ENCODE peak calls at places on chromosomes 16 and 17, in five cellular contexts. One of them, this sample, is unnamed.

GRCh38 chr17:69030145-69030544 is 30.6 kb downstream of the ABCA9 start:
- DNase-seq in WTC11: no peak
- DNase-seq in GM12878: no peak
- DNase-seq in K562: no peak
- DNase-seq in HepG2: no peak
- DNase-seq in this sample: no peak

GRCh38 chr17:56592487-56593072 is 919 bp upstream of the NOG start:
- DNase-seq in HepG2: peak
- DNase-seq in K562: peak
- DNase-seq in GM12878: no peak
- DNase-seq in WTC11: peak
- DNase-seq in this sample: peak

GRCh38 chr17:3594976-3595375 is 14.2 kb downstream of the TRPV1 start:
- DNase-seq in K562: no peak
- DNase-seq in WTC11: no peak
- DNase-seq in HepG2: no peak
- DNase-seq in GM12878: no peak
- DNase-seq in this sample: no peak

GRCh38 chr16:23424292-23424958 is 28.6 kb downstream of the COG7 start:
- DNase-seq in WTC11: no peak
- DNase-seq in HepG2: no peak
- DNase-seq in K562: no peak
- DNase-seq in GM12878: no peak
- DNase-seq in this sample: no peak

GRCh38 chr16:23608194-23608593 is 12.1 kb upstream of the NDUFAB1 start:
- DNase-seq in K562: no peak
- DNase-seq in WTC11: no peak
- DNase-seq in GM12878: no peak
- DNase-seq in HepG2: no peak
- DNase-seq in this sample: no peak

GRCh38 chr16:87350681-87351319 is 32.8 kb downstream of the FBXO31 start:
- DNase-seq in GM12878: no peak
- DNase-seq in HepG2: no peak
- DNase-seq in K562: no peak
- DNase-seq in WTC11: no peak
- DNase-seq in this sample: no peak

GRCh38 chr16:81623365-81624102 is 155.6 kb upstream of the PLCG2 start:
- DNase-seq in K562: peak
- DNase-seq in HepG2: peak
- DNase-seq in GM12878: peak
- DNase-seq in WTC11: peak
- DNase-seq in this sample: no peak

GRCh38 chr16:88067530-88068411 is 116.5 kb downstream of the BANP start:
- DNase-seq in WTC11: no peak
- DNase-seq in HepG2: no peak
- DNase-seq in K562: no peak
- DNase-seq in GM12878: no peak
- DNase-seq in this sample: no peak

GRCh38 chr16:22694887-22695382 is 119.0 kb upstream of the HS3ST2 start:
- DNase-seq in HepG2: no peak
- DNase-seq in GM12878: no peak
- DNase-seq in K562: no peak
- DNase-seq in WTC11: no peak
- DNase-seq in this sample: no peak

GRCh38 chr16:87295661-87296531 is 21.3 kb downstream of the C16orf95 start:
- DNase-seq in GM12878: no peak
- DNase-seq in WTC11: no peak
- DNase-seq in K562: no peak
- DNase-seq in HepG2: no peak
- DNase-seq in this sample: no peak

GRCh38 chr16:84413605-84414004 is 45.3 kb downstream of the ATP2C2 start:
- DNase-seq in HepG2: no peak
- DNase-seq in K562: no peak
- DNase-seq in WTC11: no peak
- DNase-seq in GM12878: no peak
- DNase-seq in this sample: no peak

GRCh38 chr16:51553910-51554309 is 402.8 kb upstream of the SALL1 start:
- DNase-seq in K562: no peak
- DNase-seq in GM12878: no peak
- DNase-seq in HepG2: no peak
- DNase-seq in WTC11: no peak
- DNase-seq in this sample: no peak

GRCh38 chr17:80984749-80985148 is 6.9 kb upstream of the CHMP6 start:
- DNase-seq in HepG2: peak
- DNase-seq in GM12878: no peak
- DNase-seq in WTC11: peak
- DNase-seq in K562: no peak
- DNase-seq in this sample: peak

GRCh38 chr16:9260665-9261064 is 169.2 kb downstream of the HAPSTR1 start:
- DNase-seq in K562: no peak
- DNase-seq in GM12878: no peak
- DNase-seq in HepG2: peak
- DNase-seq in WTC11: no peak
- DNase-seq in this sample: no peak

GRCh38 chr16:49081556-49081955 is 200.1 kb downstream of the CBLN1 start:
- DNase-seq in WTC11: no peak
- DNase-seq in GM12878: no peak
- DNase-seq in K562: no peak
- DNase-seq in HepG2: no peak
- DNase-seq in this sample: no peak

GRCh38 chr17:18381158-18381952 is 3.8 kb downstream of the EVPLL start:
- DNase-seq in K562: peak
- DNase-seq in WTC11: no peak
- DNase-seq in GM12878: no peak
- DNase-seq in HepG2: no peak
- DNase-seq in this sample: no peak

GRCh38 chr16:84356591-84357116 is 11.7 kb upstream of the ATP2C2 start:
- DNase-seq in WTC11: no peak
- DNase-seq in GM12878: no peak
- DNase-seq in HepG2: peak
- DNase-seq in K562: no peak
- DNase-seq in this sample: no peak

GRCh38 chr17:71110326-71110725 is 941.0 kb downstream of the KCNJ2 start:
- DNase-seq in GM12878: no peak
- DNase-seq in K562: no peak
- DNase-seq in HepG2: no peak
- DNase-seq in WTC11: no peak
- DNase-seq in this sample: no peak

GRCh38 chr17:35088911-35089845 is 25.7 kb upstream of the RFFL start:
- DNase-seq in K562: peak
- DNase-seq in GM12878: no peak
- DNase-seq in HepG2: peak
- DNase-seq in WTC11: peak
- DNase-seq in this sample: peak

GRCh38 chr17:17064322-17064721 is 22.1 kb downstream of the MPRIP start:
- DNase-seq in HepG2: no peak
- DNase-seq in K562: no peak
- DNase-seq in GM12878: no peak
- DNase-seq in WTC11: no peak
- DNase-seq in this sample: no peak

GRCh38 chr17:57121308-57122042 is 36.4 kb downstream of the AKAP1 start:
- DNase-seq in WTC11: peak
- DNase-seq in HepG2: no peak
- DNase-seq in K562: peak
- DNase-seq in GM12878: no peak
- DNase-seq in this sample: no peak

GRCh38 chr16:80936410-80936809 is 70.3 kb downstream of the CMC2 start:
- DNase-seq in K562: no peak
- DNase-seq in HepG2: no peak
- DNase-seq in GM12878: no peak
- DNase-seq in WTC11: no peak
- DNase-seq in this sample: peak

GRCh38 chr17:72392056-72393010 is 271.5 kb downstream of the SOX9 start:
- DNase-seq in K562: no peak
- DNase-seq in GM12878: peak
- DNase-seq in HepG2: no peak
- DNase-seq in WTC11: no peak
- DNase-seq in this sample: no peak

GRCh38 chr17:6843241-6843890 is 11.8 kb upstream of the TEKT1 start:
- DNase-seq in GM12878: no peak
- DNase-seq in WTC11: no peak
- DNase-seq in K562: peak
- DNase-seq in HepG2: peak
- DNase-seq in this sample: no peak

GRCh38 chr17:80474933-80475915 is 1.2 kb downstream of the NPTX1 start:
- DNase-seq in HepG2: no peak
- DNase-seq in WTC11: no peak
- DNase-seq in GM12878: no peak
- DNase-seq in K562: no peak
- DNase-seq in this sample: no peak

GRCh38 chr17:75518201-75518600 is 1.9 kb downstream of the TSEN54 start:
- DNase-seq in K562: no peak
- DNase-seq in GM12878: peak
- DNase-seq in WTC11: no peak
- DNase-seq in HepG2: no peak
- DNase-seq in this sample: no peak

GRCh38 chr17:82933006-82933310 is 93.1 kb upstream of the ZNF750 start:
- DNase-seq in HepG2: no peak
- DNase-seq in WTC11: peak
- DNase-seq in GM12878: no peak
- DNase-seq in K562: no peak
- DNase-seq in this sample: no peak

GRCh38 chr17:82933911-82934310 is 94.1 kb upstream of the ZNF750 start:
- DNase-seq in HepG2: no peak
- DNase-seq in WTC11: peak
- DNase-seq in K562: no peak
- DNase-seq in GM12878: no peak
- DNase-seq in this sample: no peak

GRCh38 chr17:82930924-82931695 is 91.3 kb upstream of the ZNF750 start:
- DNase-seq in WTC11: peak
- DNase-seq in HepG2: no peak
- DNase-seq in GM12878: no peak
- DNase-seq in K562: no peak
- DNase-seq in this sample: no peak

GRCh38 chr17:82931696-82932060 is 91.9 kb upstream of the ZNF750 start:
- DNase-seq in WTC11: no peak
- DNase-seq in HepG2: no peak
- DNase-seq in GM12878: no peak
- DNase-seq in K562: no peak
- DNase-seq in this sample: no peak

DNA sequence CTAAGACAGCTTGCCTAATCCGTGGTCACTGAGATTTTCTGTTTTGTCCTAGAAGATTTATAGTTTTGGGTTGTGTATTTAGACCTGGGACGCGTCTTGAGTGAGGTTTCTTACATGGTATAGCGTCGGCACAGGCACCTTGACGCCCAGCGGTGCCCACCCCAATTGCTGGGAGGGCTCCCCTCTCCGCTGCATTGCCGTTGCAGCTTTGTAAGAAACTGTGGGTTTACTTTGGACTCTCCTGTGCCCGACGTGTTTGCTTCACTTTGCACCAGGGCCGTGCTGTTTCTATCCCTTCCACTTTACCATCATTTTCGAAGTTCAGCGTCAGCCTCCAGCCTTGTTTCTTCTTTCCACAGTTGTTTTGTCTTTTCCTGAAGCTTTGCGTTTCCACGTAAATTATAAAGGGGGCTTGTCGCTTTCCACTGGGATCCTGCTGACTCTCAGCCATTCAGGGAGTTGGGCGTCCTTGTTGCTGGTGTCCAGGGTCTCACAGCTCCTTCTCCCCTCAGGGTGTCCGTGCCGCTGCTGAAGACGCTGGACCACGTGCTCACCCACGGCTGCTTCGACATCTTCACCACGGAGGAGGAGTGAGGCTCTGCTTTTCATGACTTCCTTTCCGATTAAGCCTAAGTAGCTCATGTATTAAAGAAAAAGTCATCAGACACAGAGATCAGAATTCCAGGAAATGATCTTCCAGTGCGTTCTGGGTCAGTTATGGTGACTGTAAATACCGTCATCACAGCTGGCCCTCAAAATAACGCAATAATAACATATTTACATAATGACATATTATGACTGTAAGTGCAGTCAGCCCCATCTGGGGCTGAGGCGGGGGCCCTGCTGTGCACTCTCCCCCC is 92.6 kb upstream of the ZNF750 start:
- DNase-seq in GM12878: no peak
- DNase-seq in K562: no peak
- DNase-seq in HepG2: no peak
- DNase-seq in WTC11: peak
- DNase-seq in this sample: no peak
- TF ChIP-seq ATF2 in GM12878: no peak
- TF ChIP-seq ATF2 in K562: no peak
- TF ChIP-seq ATF2 in HepG2: no peak
- TF ChIP-seq ATF2 in WTC11: no peak
- TF ChIP-seq ATF2 in this sample: no peak

GRCh38 chr16:68408428-68408827 is 39.9 kb downstream of the SMPD3 start:
- DNase-seq in HepG2: no peak
- DNase-seq in GM12878: no peak
- DNase-seq in WTC11: no peak
- DNase-seq in K562: no peak
- DNase-seq in this sample: no peak

GRCh38 chr16:68414581-68414980 is 33.7 kb downstream of the SMPD3 start:
- DNase-seq in K562: no peak
- DNase-seq in WTC11: no peak
- DNase-seq in GM12878: no peak
- DNase-seq in HepG2: no peak
- DNase-seq in this sample: no peak

GRCh38 chr16:68408967-68409366 is 39.3 kb downstream of the SMPD3 start:
- DNase-seq in HepG2: no peak
- DNase-seq in GM12878: no peak
- DNase-seq in WTC11: no peak
- DNase-seq in K562: no peak
- DNase-seq in this sample: no peak

GRCh38 chr16:68412061-68412460 is 36.2 kb downstream of the SMPD3 start:
- DNase-seq in GM12878: no peak
- DNase-seq in WTC11: no peak
- DNase-seq in HepG2: no peak
- DNase-seq in K562: no peak
- DNase-seq in this sample: no peak

GRCh38 chr16:68411086-68411485 is 37.2 kb downstream of the SMPD3 start:
- DNase-seq in GM12878: no peak
- DNase-seq in K562: no peak
- DNase-seq in WTC11: no peak
- DNase-seq in HepG2: no peak
- DNase-seq in this sample: no peak
- TF ChIP-seq ATF2 in GM12878: no peak
- TF ChIP-seq ATF2 in K562: no peak
- TF ChIP-seq ATF2 in WTC11: no peak
- TF ChIP-seq ATF2 in HepG2: no peak
- TF ChIP-seq ATF2 in this sample: no peak

GRCh38 chr16:30896890-30897730 is 696 bp downstream of the CTF1 start:
- DNase-seq in WTC11: peak
- DNase-seq in GM12878: no peak
- DNase-seq in HepG2: peak
- DNase-seq in K562: peak
- DNase-seq in this sample: no peak
- TF ChIP-seq ATF2 in WTC11: no peak
- TF ChIP-seq ATF2 in GM12878: no peak
- TF ChIP-seq ATF2 in HepG2: peak
- TF ChIP-seq ATF2 in K562: no peak
- TF ChIP-seq ATF2 in this sample: no peak

DNA sequence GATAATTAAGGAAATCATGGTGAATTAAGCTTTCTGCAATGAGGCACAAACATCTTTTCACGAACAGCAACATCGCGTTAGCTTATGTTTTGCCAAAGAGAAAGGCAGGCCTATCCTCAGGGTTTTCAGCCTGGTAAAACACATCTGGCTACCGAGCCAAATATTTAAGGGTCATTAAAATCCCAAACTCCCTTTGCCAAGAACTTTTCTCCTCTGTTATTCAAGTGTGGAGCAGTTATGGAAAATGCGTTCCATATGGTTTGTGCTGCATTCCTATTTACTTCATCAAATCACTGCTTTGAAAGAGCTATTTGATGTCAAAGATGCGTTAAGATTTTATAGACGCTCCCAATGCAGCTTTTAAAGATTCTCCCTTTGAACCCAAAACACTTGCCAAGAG is 308.3 kb upstream of the CDH5 start:
- DNase-seq in GM12878: no peak
- DNase-seq in K562: no peak
- DNase-seq in WTC11: no peak
- DNase-seq in HepG2: no peak
- DNase-seq in this sample: no peak
- TF ChIP-seq ATF2 in GM12878: no peak
- TF ChIP-seq ATF2 in K562: no peak
- TF ChIP-seq ATF2 in WTC11: no peak
- TF ChIP-seq ATF2 in HepG2: no peak
- TF ChIP-seq ATF2 in this sample: no peak